ENCODE peak calls at places on chromosomes 4 and X, in eight cellular contexts. One of them, this sample, is unnamed.

GRCh38 chr4:24783506-24783905 is 11.9 kb upstream of the SOD3 start:
- DNase-seq in endothelial cell: no peak
- DNase-seq in psoas muscle: no peak
- DNase-seq in neural crest cell: no peak
- DNase-seq in GM23338: peak
- DNase-seq in heart right ventricle: no peak
- DNase-seq in suprapubic skin: no peak
- DNase-seq in astrocyte: no peak
- DNase-seq in this sample: no peak

GRCh38 chr4:185867770-185868169 is 55.8 kb upstream of the SORBS2 start:
- DNase-seq in neural crest cell: no peak
- DNase-seq in heart right ventricle: no peak
- DNase-seq in psoas muscle: no peak
- DNase-seq in GM23338: peak
- DNase-seq in suprapubic skin: no peak
- DNase-seq in endothelial cell: no peak
- DNase-seq in astrocyte: no peak
- DNase-seq in this sample: no peak

GRCh38 chrX:55088795-55089489 is at the start of gene PAGE2:
- DNase-seq in psoas muscle: no peak
- DNase-seq in astrocyte: no peak
- DNase-seq in GM23338: no peak
- DNase-seq in suprapubic skin: no peak
- DNase-seq in neural crest cell: no peak
- DNase-seq in heart right ventricle: no peak
- DNase-seq in endothelial cell: no peak
- DNase-seq in this sample: no peak

GRCh38 chrX:84924624-84925023 is 79.1 kb upstream of the APOOL start:
- DNase-seq in endothelial cell: no peak
- DNase-seq in psoas muscle: no peak
- DNase-seq in neural crest cell: no peak
- DNase-seq in heart right ventricle: no peak
- DNase-seq in GM23338: no peak
- DNase-seq in suprapubic skin: no peak
- DNase-seq in astrocyte: no peak
- DNase-seq in this sample: no peak

GRCh38 chrX:97538745-97539144 is 655.0 kb downstream of the RPA4 start:
- DNase-seq in neural crest cell: no peak
- DNase-seq in astrocyte: no peak
- DNase-seq in endothelial cell: no peak
- DNase-seq in suprapubic skin: no peak
- DNase-seq in heart right ventricle: no peak
- DNase-seq in psoas muscle: no peak
- DNase-seq in GM23338: no peak
- DNase-seq in this sample: no peak

GRCh38 chr4:121706595-121707021 is 9.8 kb upstream of the ANXA5 start:
- DNase-seq in astrocyte: peak
- DNase-seq in GM23338: no peak
- DNase-seq in neural crest cell: no peak
- DNase-seq in psoas muscle: no peak
- DNase-seq in suprapubic skin: no peak
- DNase-seq in endothelial cell: no peak
- DNase-seq in heart right ventricle: no peak
- DNase-seq in this sample: peak

GRCh38 chr4:187184513-187184912 is 460.9 kb upstream of the FAT1 start:
- DNase-seq in GM23338: no peak
- DNase-seq in endothelial cell: no peak
- DNase-seq in neural crest cell: no peak
- DNase-seq in suprapubic skin: no peak
- DNase-seq in psoas muscle: no peak
- DNase-seq in astrocyte: no peak
- DNase-seq in heart right ventricle: no peak
- DNase-seq in this sample: no peak

GRCh38 chr4:105023668-105024055 is 123.0 kb upstream of the TET2 start:
- DNase-seq in astrocyte: no peak
- DNase-seq in heart right ventricle: no peak
- DNase-seq in neural crest cell: no peak
- DNase-seq in GM23338: no peak
- DNase-seq in endothelial cell: no peak
- DNase-seq in suprapubic skin: no peak
- DNase-seq in psoas muscle: no peak
- DNase-seq in this sample: no peak

GRCh38 chr4:111475001-111475400 is 670.3 kb upstream of the FAM241A start:
- DNase-seq in psoas muscle: no peak
- DNase-seq in suprapubic skin: no peak
- DNase-seq in neural crest cell: peak
- DNase-seq in astrocyte: peak
- DNase-seq in heart right ventricle: peak
- DNase-seq in GM23338: peak
- DNase-seq in endothelial cell: peak
- DNase-seq in this sample: peak

GRCh38 chr4:81215936-81216335 is 914 bp upstream of the PRKG2 start:
- DNase-seq in heart right ventricle: no peak
- DNase-seq in psoas muscle: no peak
- DNase-seq in astrocyte: no peak
- DNase-seq in GM23338: no peak
- DNase-seq in suprapubic skin: no peak
- DNase-seq in neural crest cell: no peak
- DNase-seq in endothelial cell: no peak
- DNase-seq in this sample: peak

DNA sequence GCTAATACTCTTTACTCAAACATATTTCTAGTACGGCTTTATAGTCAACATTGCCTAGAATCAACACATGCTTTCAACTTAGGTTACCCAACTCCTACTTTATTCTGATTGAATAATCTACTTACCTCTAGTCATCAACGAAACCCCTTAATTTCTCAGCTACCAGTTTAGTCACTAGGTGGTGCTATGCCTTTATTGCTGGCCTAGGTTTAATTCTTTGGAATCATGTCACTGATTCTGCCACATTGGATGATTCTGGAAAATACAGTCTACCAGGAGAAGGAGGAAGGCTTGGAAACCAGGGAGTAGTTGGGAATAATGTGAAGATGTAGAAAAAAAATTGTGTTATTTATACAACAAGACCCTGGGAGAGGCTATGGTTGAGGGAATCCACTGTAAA is 167.7 kb downstream of the DCAF12L2 start:
- DNase-seq in neural crest cell: no peak
- DNase-seq in psoas muscle: no peak
- DNase-seq in heart right ventricle: no peak
- DNase-seq in suprapubic skin: no peak
- DNase-seq in astrocyte: no peak
- DNase-seq in GM23338: peak
- DNase-seq in endothelial cell: peak
- DNase-seq in this sample: peak
- TF ChIP-seq CTCF in neural crest cell: peak
- TF ChIP-seq CTCF in psoas muscle: peak
- TF ChIP-seq CTCF in heart right ventricle: peak
- TF ChIP-seq CTCF in suprapubic skin: no peak
- TF ChIP-seq CTCF in astrocyte: peak
- TF ChIP-seq CTCF in GM23338: peak
- TF ChIP-seq CTCF in endothelial cell: peak
- TF ChIP-seq CTCF in this sample: no peak

DNA sequence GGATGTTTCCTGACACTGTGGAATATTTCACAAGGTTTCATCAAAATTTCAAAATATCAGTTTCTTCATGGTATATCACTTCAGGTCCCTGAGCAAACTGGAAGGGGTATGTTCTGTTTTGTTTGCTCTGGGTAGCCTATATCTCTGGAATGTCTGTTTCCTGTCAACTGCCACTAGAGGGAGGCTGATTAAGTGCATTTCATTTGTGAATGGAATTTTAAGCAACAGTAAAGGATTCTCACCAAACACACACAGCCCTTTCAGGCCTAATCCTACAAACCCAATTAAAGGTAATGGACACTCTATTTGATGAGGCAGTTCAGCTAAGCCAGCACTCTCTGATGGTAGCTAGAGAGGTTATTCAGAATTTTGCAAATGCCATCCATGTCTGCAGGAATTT is 307.1 kb downstream of the TEX13A start:
- DNase-seq in neural crest cell: no peak
- DNase-seq in GM23338: peak
- DNase-seq in psoas muscle: no peak
- DNase-seq in heart right ventricle: no peak
- DNase-seq in endothelial cell: no peak
- DNase-seq in suprapubic skin: no peak
- DNase-seq in astrocyte: peak
- DNase-seq in this sample: peak
- TF ChIP-seq CTCF in neural crest cell: peak
- TF ChIP-seq CTCF in GM23338: peak
- TF ChIP-seq CTCF in psoas muscle: peak
- TF ChIP-seq CTCF in heart right ventricle: peak
- TF ChIP-seq CTCF in endothelial cell: peak
- TF ChIP-seq CTCF in suprapubic skin: no peak
- TF ChIP-seq CTCF in astrocyte: peak
- TF ChIP-seq CTCF in this sample: peak

GRCh38 chrX:18401848-18402213 is 23.6 kb upstream of the CDKL5 start:
- DNase-seq in endothelial cell: no peak
- DNase-seq in astrocyte: no peak
- DNase-seq in neural crest cell: no peak
- DNase-seq in GM23338: no peak
- DNase-seq in psoas muscle: no peak
- DNase-seq in heart right ventricle: no peak
- DNase-seq in suprapubic skin: no peak
- DNase-seq in this sample: no peak
- TF ChIP-seq CTCF in endothelial cell: no peak
- TF ChIP-seq CTCF in astrocyte: no peak
- TF ChIP-seq CTCF in neural crest cell: no peak
- TF ChIP-seq CTCF in GM23338: no peak
- TF ChIP-seq CTCF in psoas muscle: no peak
- TF ChIP-seq CTCF in heart right ventricle: no peak
- TF ChIP-seq CTCF in suprapubic skin: no peak
- TF ChIP-seq CTCF in this sample: no peak

GRCh38 chr4:1216869-1217294 is 32.0 kb downstream of the CTBP1 start:
- DNase-seq in GM23338: no peak
- DNase-seq in suprapubic skin: peak
- DNase-seq in neural crest cell: no peak
- DNase-seq in heart right ventricle: no peak
- DNase-seq in psoas muscle: no peak
- DNase-seq in endothelial cell: no peak
- DNase-seq in astrocyte: no peak
- DNase-seq in this sample: no peak
- TF ChIP-seq CTCF in GM23338: no peak
- TF ChIP-seq CTCF in suprapubic skin: no peak
- TF ChIP-seq CTCF in neural crest cell: no peak
- TF ChIP-seq CTCF in heart right ventricle: no peak
- TF ChIP-seq CTCF in psoas muscle: no peak
- TF ChIP-seq CTCF in endothelial cell: no peak
- TF ChIP-seq CTCF in astrocyte: no peak
- TF ChIP-seq CTCF in this sample: peak

DNA sequence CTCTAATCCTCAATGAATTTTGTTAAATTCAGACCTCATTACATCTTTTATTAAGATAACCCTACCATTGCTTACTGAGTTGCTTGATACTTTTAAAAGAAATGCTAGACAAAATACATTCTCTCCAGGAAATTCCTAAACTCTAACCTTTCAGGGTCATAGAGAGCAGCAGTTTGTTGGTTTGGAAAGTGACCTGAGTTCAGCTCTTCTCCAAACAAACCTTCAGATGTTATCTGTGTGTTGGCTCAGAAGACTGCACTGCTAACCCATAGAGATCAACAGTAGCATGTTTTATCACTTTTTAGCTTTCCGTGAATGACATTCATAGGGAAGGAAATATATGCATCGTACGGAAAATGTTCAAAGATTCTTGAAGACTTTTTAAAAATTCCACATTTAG is 101.8 kb upstream of the VEGFC start:
- DNase-seq in astrocyte: no peak
- DNase-seq in heart right ventricle: no peak
- DNase-seq in suprapubic skin: no peak
- DNase-seq in GM23338: no peak
- DNase-seq in endothelial cell: no peak
- DNase-seq in psoas muscle: no peak
- DNase-seq in neural crest cell: no peak
- DNase-seq in this sample: no peak
- TF ChIP-seq CTCF in astrocyte: no peak
- TF ChIP-seq CTCF in heart right ventricle: no peak
- TF ChIP-seq CTCF in suprapubic skin: no peak
- TF ChIP-seq CTCF in GM23338: no peak
- TF ChIP-seq CTCF in endothelial cell: no peak
- TF ChIP-seq CTCF in psoas muscle: no peak
- TF ChIP-seq CTCF in neural crest cell: no peak
- TF ChIP-seq CTCF in this sample: no peak

GRCh38 chrX:154761977-154762528 is 611 bp upstream of the DKC1 start:
- DNase-seq in suprapubic skin: no peak
- DNase-seq in astrocyte: no peak
- DNase-seq in neural crest cell: no peak
- DNase-seq in GM23338: no peak
- DNase-seq in heart right ventricle: no peak
- DNase-seq in endothelial cell: no peak
- DNase-seq in psoas muscle: no peak
- DNase-seq in this sample: no peak

GRCh38 chrX:154758696-154759095 is 4.0 kb upstream of the DKC1 start:
- DNase-seq in suprapubic skin: no peak
- DNase-seq in GM23338: no peak
- DNase-seq in heart right ventricle: no peak
- DNase-seq in endothelial cell: no peak
- DNase-seq in neural crest cell: no peak
- DNase-seq in astrocyte: no peak
- DNase-seq in psoas muscle: no peak
- DNase-seq in this sample: no peak

GRCh38 chrX:154762529-154763296 is at the start of gene DKC1:
- DNase-seq in psoas muscle: peak
- DNase-seq in endothelial cell: peak
- DNase-seq in suprapubic skin: peak
- DNase-seq in heart right ventricle: peak
- DNase-seq in neural crest cell: peak
- DNase-seq in astrocyte: peak
- DNase-seq in GM23338: peak
- DNase-seq in this sample: peak
- TF ChIP-seq CTCF in psoas muscle: no peak
- TF ChIP-seq CTCF in endothelial cell: no peak
- TF ChIP-seq CTCF in suprapubic skin: no peak
- TF ChIP-seq CTCF in heart right ventricle: peak
- TF ChIP-seq CTCF in neural crest cell: peak
- TF ChIP-seq CTCF in astrocyte: no peak
- TF ChIP-seq CTCF in GM23338: no peak
- TF ChIP-seq CTCF in this sample: peak

This sample was measured in choroid plexus epithelial cell.